ENCODE peak calls at places on chromosomes 2 and 18, in eight cellular contexts. K is prostate gland, B is IMR-90, V is stomach, X is lower lobe of right lung, F is fibroblast of lung, H is tibial nerve, M is mammary epithelial cell. S is an unnamed sample.

GRCh38 chr18:7038330-7038846 is 79.2 kb downstream of the LAMA1 start:
- DNase-seq in V (no peak), X (peak; percentile 62), F (peak; percentile 97), K (peak; percentile 88), H (peak; percentile 82), B (peak; percentile 99), M (peak; percentile 99), S (peak; percentile 94)

GRCh38 chr18:4040391-4041172 is 414.5 kb downstream of the DLGAP1 start:
- DNase-seq in H (no peak), B (no peak), X (no peak), M (peak; percentile 7), F (no peak), K (no peak), V (no peak), S (no peak)

GRCh38 chr2:48438266-48438665 is 91.7 kb upstream of the STON1 start:
- DNase-seq in H (no peak), V (no peak), M (no peak), B (no peak), K (no peak), X (no peak), F (no peak), S (no peak)

GRCh38 chr2:173401716-173402326 is 47.1 kb downstream of the CDCA7 start:
- DNase-seq in X (no peak), V (no peak), H (no peak), M (peak; percentile 44), B (peak; percentile 8), F (peak; percentile 19), K (no peak), S (no peak)

GRCh38 chr18:54888378-54888777 is 60.1 kb downstream of the RAB27B start:
- DNase-seq in M (no peak), B (no peak), V (no peak), X (no peak), K (no peak), F (no peak), H (no peak), S (no peak)

GRCh38 chr2:222000326-222000725 is 298.5 kb downstream of the PAX3 start:
- DNase-seq in V (no peak), F (peak; percentile 99), H (no peak), K (no peak), B (peak; percentile 95), X (no peak), M (peak; percentile 93), S (no peak)

GRCh38 chr2:241776336-241777166 is at the start of gene GAL3ST2:
- DNase-seq in V (no peak), X (no peak), B (no peak), M (no peak), H (no peak), K (no peak), F (no peak), S (no peak)

GRCh38 chr2:20533993-20534591 is 87.2 kb downstream of the RHOB start:
- DNase-seq in F (no peak), K (no peak), X (no peak), V (no peak), M (no peak), B (no peak), H (no peak), S (peak; percentile 65)

GRCh38 chr2:160353166-160353565 is 140.4 kb downstream of the RBMS1 start:
- DNase-seq in B (no peak), X (no peak), H (no peak), F (no peak), M (no peak), V (no peak), K (no peak), S (no peak)

GRCh38 chr18:62018034-62018760 is 125.4 kb upstream of the RNF152 start:
- DNase-seq in H (peak; percentile 23), B (peak; percentile 95), F (peak; percentile 67), X (no peak), V (no peak), M (no peak), K (peak; percentile 12), S (peak; percentile 78)

GRCh38 chr2:197358927-197359326 is 48.3 kb upstream of the ANKRD44 start:
- DNase-seq in X (no peak), M (peak; percentile 23), V (no peak), F (peak; percentile 48), K (no peak), B (peak; percentile 33), H (no peak), S (no peak)

GRCh38 chr2:12556762-12557161 is 160.0 kb upstream of the TRIB2 start:
- DNase-seq in H (no peak), M (peak; percentile 55), K (no peak), F (peak; percentile 82), X (no peak), B (peak; percentile 84), V (no peak), S (no peak)

GRCh38 chr2:18304849-18305248 is 255.6 kb downstream of the RDH14 start:
- DNase-seq in K (no peak), M (no peak), B (no peak), F (peak; percentile 29), H (no peak), V (no peak), X (no peak), S (no peak)

GRCh38 chr2:133586978-133587377 is 18.7 kb upstream of the NCKAP5 start:
- DNase-seq in K (peak; percentile 13), B (no peak), H (no peak), X (no peak), M (peak; percentile 77), F (peak; percentile 69), V (no peak), S (no peak)

GRCh38 chr2:10097352-10098148 is 17.3 kb upstream of the CYS1 start:
- DNase-seq in V (peak; percentile 71), B (peak; percentile 43), X (peak; percentile 77), M (peak; percentile 65), F (peak; percentile 51), H (peak; percentile 33), K (peak; percentile 34), S (peak; percentile 75)

GRCh38 chr18:14970027-14970426 is 222.1 kb downstream of the ANKRD30B start:
- DNase-seq in B (no peak), F (no peak), V (no peak), M (peak; percentile 21), X (no peak), K (no peak), H (no peak), S (no peak)
- H3K9me3 ChIP-seq in B (peaks cover 25% of the 10 kb centered on the region), F (no peaks in the 10 kb centered on the region), V (no peaks in the 10 kb centered on the region), M (peaks cover 14% of the 10 kb centered on the region), X (no peaks in the 10 kb centered on the region), K (no peaks in the 10 kb centered on the region), H (no peaks in the 10 kb centered on the region), S (no peaks in the 10 kb centered on the region)

GRCh38 chr2:216369821-216370220 is 2.5 kb downstream of the MARCHF4 start:
- DNase-seq in B (no peak), H (no peak), F (no peak), K (no peak), M (no peak), V (no peak), X (no peak), S (no peak)
- H3K4me3 ChIP-seq in B (no peak overlapping the region), H (no peak overlapping the region), F (no peak overlapping the region), K (no peak overlapping the region), M (no peak overlapping the region), V (no peak overlapping the region), X (no peak overlapping the region), S (no peak overlapping the region)

DNA sequence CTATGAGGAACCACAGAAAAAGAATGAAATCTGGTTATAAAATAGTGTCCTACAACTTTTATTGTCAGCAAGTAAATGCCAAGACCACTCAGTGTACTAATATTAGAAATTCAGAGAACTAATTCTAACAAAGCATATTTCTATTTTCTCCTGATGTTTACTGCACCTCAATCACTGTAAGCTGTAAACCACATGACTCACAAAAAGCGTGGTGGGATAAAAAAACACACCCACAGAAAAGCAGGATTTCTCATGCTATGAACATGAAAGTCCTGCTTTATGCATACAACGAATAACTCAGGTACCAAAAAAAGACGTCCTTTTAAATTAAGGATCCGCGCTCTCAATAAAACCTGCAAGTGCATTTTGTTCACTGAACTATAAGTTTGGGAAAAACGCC is 797 bp downstream of the TXNL4A start:
- DNase-seq in V (no peak), X (no peak), H (no peak), B (no peak), M (peak; percentile 21), K (no peak), F (peak; percentile 20), S (no peak)
- H3K4me1 ChIP-seq in V (peaks cover 52% of the 10 kb centered on the region), X (peaks cover 48% of the 10 kb centered on the region), H (peaks cover 48% of the 10 kb centered on the region), B (peaks cover 11% of the 10 kb centered on the region), M (peaks cover 10% of the 10 kb centered on the region), K (peaks cover 3% of the 10 kb centered on the region), F (peaks cover 2% of the 10 kb centered on the region), S (no peaks in the 10 kb centered on the region)

GRCh38 chr18:79896746-79897145 is 54.7 kb downstream of the SLC66A2 start:
- DNase-seq in X (no peak), H (no peak), M (no peak), V (no peak), K (no peak), B (peak; percentile 1), F (no peak), S (no peak)
- H3K9me3 ChIP-seq in X (peaks cover 34% of the 10 kb centered on the region), H (no peaks in the 10 kb centered on the region), M (peaks cover 70% of the 10 kb centered on the region), V (peaks cover 90% of the 10 kb centered on the region), K (no peaks in the 10 kb centered on the region), B (peaks cover 42% of the 10 kb centered on the region), F (peaks cover 3% of the 10 kb centered on the region), S (peaks cover 3% of the 10 kb centered on the region)

GRCh38 chr2:128745946-128746345 is 427.3 kb upstream of the HS6ST1 start:
- DNase-seq in B (no peak), H (no peak), M (no peak), X (no peak), K (no peak), V (no peak), F (peak; percentile 13), S (no peak)
- H3K4me3 ChIP-seq in B (no peak overlapping the region), H (no peak overlapping the region), M (no peak overlapping the region), X (no peak overlapping the region), K (no peak overlapping the region), V (no peak overlapping the region), F (no peak overlapping the region), S (no peak overlapping the region)

DNA sequence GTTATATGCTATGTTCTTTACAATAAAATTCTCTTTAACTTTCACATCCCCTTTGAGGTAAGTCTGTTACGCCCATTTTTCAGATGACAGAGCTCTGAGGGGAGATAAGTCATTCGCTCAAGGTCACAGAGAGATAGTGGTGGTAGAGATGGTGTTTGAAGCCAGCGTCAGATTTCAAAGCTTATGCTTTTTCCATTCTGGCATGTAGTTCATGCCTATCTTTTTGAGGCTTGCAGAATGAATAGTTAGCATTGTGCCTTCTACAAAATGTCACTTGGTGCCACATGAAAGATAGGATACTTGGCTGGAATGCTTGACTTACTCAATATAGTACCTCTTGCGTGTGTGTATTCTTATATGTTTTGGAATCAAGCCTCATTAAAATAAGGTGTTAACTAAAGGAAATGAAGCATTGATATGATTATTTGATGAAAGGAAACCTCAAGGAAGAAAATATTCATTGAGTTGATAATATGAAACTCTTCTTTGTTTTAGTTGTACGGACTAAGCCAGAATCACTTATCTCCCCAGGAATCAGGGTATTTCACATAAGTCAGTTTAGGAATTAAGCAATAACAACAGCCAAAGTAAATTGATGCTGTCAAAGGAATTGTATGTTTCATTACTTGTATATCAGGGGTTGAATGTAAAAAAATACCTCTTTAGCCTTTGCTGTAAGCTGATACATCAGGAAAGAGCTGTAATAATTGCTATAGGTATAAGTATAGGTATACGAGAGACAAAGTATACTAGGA is 15.5 kb downstream of the SPATS2L start:
- DNase-seq in B (no peak), V (no peak), M (no peak), H (no peak), X (no peak), F (no peak), K (no peak), S (no peak)
- H3K4me1 ChIP-seq in B (peaks cover 19% of the 10 kb centered on the region), V (peaks cover 42% of the 10 kb centered on the region), M (peaks cover 32% of the 10 kb centered on the region), H (peaks cover 70% of the 10 kb centered on the region), X (peaks cover 30% of the 10 kb centered on the region), F (peaks cover 12% of the 10 kb centered on the region), K (peaks cover 3% of the 10 kb centered on the region), S (peaks cover 7% of the 10 kb centered on the region)